ENCODE peak calls at places on chromosome X, in six cellular contexts. C is EL; V is stimulated activated CD4-positive, alpha-beta T cell treated with anti-CD3 and anti-CD28 coated beads, Interleukin-1b, Interleukin-23, amount 100 ng/mL, for 24 hours; W is stomach; N is heart left ventricle; R is mammary epithelial cell. H is an unnamed sample.

GRCh38 chrX:68829594-68830485 is 1.0 kb downstream of the EFNB1 start:
- DNase-seq in C (peak), V (no peak), W (no peak), N (no peak), R (no peak), H (no peak)

GRCh38 chrX:14902536-14902935 is 29.3 kb downstream of the MOSPD2 start:
- DNase-seq in C (no peak), V (no peak), W (no peak), N (no peak), R (no peak), H (no peak)

GRCh38 chrX:151753313-151754041 is 18.9 kb downstream of the CNGA2 start:
- DNase-seq in C (peak), V (no peak), W (peak), N (peak), R (peak), H (no peak)

GRCh38 chrX:13816899-13817298 is at the start of gene GPM6B:
- DNase-seq in C (no peak), V (no peak), W (no peak), N (no peak), R (no peak), H (no peak)

GRCh38 chrX:120629667-120630537 is at the start of gene C1GALT1C1:
- DNase-seq in C (peak), V (peak), W (peak), N (peak), R (peak), H (peak)

GRCh38 chrX:15401373-15401772 is 17.2 kb upstream of the VEGFD start:
- DNase-seq in C (no peak), V (no peak), W (no peak), N (no peak), R (no peak), H (no peak)

GRCh38 chrX:30910124-30910860 is 21.2 kb upstream of the TAB3 start:
- DNase-seq in C (peak), V (no peak), W (no peak), N (no peak), R (no peak), H (no peak)

GRCh38 chrX:118864063-118864630 is 40.5 kb downstream of the ZCCHC12 start:
- DNase-seq in C (no peak), V (no peak), W (no peak), N (no peak), R (no peak), H (no peak)

GRCh38 chrX:108558217-108558616 is 118.6 kb downstream of the COL4A5 start:
- DNase-seq in C (no peak), V (no peak), W (no peak), N (no peak), R (no peak), H (no peak)

GRCh38 chrX:153924149-153924861 is 1.8 kb downstream of the ARHGAP4 start:
- DNase-seq in C (peak), V (no peak), W (peak), N (peak), R (peak), H (no peak)

GRCh38 chrX:69093960-69094935 is 71.0 kb downstream of the PJA1 start:
- DNase-seq in C (peak), V (no peak), W (peak), N (no peak), R (peak), H (no peak)

GRCh38 chrX:93120805-93121204 is 552.6 kb downstream of the NAP1L3 start:
- DNase-seq in C (no peak), V (no peak), W (no peak), N (no peak), R (no peak), H (no peak)

GRCh38 chrX:49915352-49916222 is 6.8 kb upstream of the CLCN5 start:
- DNase-seq in C (peak), V (no peak), W (peak), N (no peak), R (peak), H (no peak)

GRCh38 chrX:124388562-124388961 is 42.2 kb downstream of the SH2D1A start:
- DNase-seq in C (peak), V (peak), W (peak), N (peak), R (peak), H (no peak)

GRCh38 chrX:13742397-13743176 is 8.0 kb downstream of the OFD1 start:
- DNase-seq in C (no peak), V (no peak), W (no peak), N (no peak), R (no peak), H (peak)

GRCh38 chrX:9356846-9357245 is 108.0 kb upstream of the TBL1X start:
- DNase-seq in C (peak), V (no peak), W (no peak), N (no peak), R (no peak), H (no peak)

GRCh38 chrX:84634201-84634782 is 132.0 kb upstream of the HDX start:
- DNase-seq in C (no peak), V (no peak), W (no peak), N (no peak), R (no peak), H (no peak)

GRCh38 chrX:119497185-119497584 is 28.9 kb downstream of the SLC25A5 start:
- DNase-seq in C (no peak), V (no peak), W (no peak), N (no peak), R (no peak), H (no peak)

GRCh38 chrX:39475372-39475771 is 622.4 kb downstream of the BCOR start:
- DNase-seq in C (no peak), V (no peak), W (no peak), N (no peak), R (no peak), H (no peak)

GRCh38 chrX:11273544-11273943 is 19.7 kb upstream of the AMELX start:
- DNase-seq in C (peak), V (no peak), W (no peak), N (no peak), R (peak), H (no peak)

GRCh38 chrX:9586992-9587392 is 122.1 kb downstream of the TBL1X start:
- DNase-seq in C (no peak), V (no peak), W (no peak), N (no peak), R (no peak), H (no peak)

GRCh38 chrX:132482632-132483031 is 6.2 kb downstream of the MBNL3 start:
- DNase-seq in C (no peak), V (no peak), W (no peak), N (no peak), R (no peak), H (no peak)

GRCh38 chrX:34559325-34559724 is 97.8 kb downstream of the TMEM47 start:
- DNase-seq in C (peak), V (no peak), W (no peak), N (no peak), R (peak), H (no peak)

GRCh38 chrX:18938710-18939109 is 45.2 kb downstream of the PHKA2 start:
- DNase-seq in C (no peak), V (no peak), W (no peak), N (no peak), R (no peak), H (no peak)

GRCh38 chrX:133415276-133416105 is at the start of gene GPC4:
- DNase-seq in C (no peak), V (no peak), W (peak), N (peak), R (peak), H (no peak)

GRCh38 chrX:130097507-130098201 is 12.6 kb downstream of the ELF4 start:
- DNase-seq in C (no peak), V (no peak), W (peak), N (peak), R (no peak), H (no peak)

GRCh38 chrX:119089619-119090018 is 16.8 kb downstream of the CT47C1 start:
- DNase-seq in C (no peak), V (no peak), W (no peak), N (no peak), R (no peak), H (no peak)

GRCh38 chrX:139203681-139204575 is 326.6 kb upstream of the F9 start:
- DNase-seq in C (peak), V (no peak), W (peak), N (no peak), R (peak), H (no peak)

H was measured in GM12878.